ENCODE peak calls at places on chromosomes 7 and 10, in four cellular contexts. R is uterus, E is GM23248, G is mucosa of descending colon. M is an unnamed sample.
A peak's percentile ranks its signal among the peaks of the same experiment; 100 is the strongest.

GRCh38 chr7:140685407-140686087 is 11.0 kb upstream of the NDUFB2 start:
- DNase-seq in R (no peak), E (no peak), G (no peak), M (no peak)

GRCh38 chr7:141617280-141617679 is 66.1 kb downstream of the AGK start:
- DNase-seq in R (no peak), E (no peak), G (no peak), M (no peak)

GRCh38 chr10:9613338-9613737 is 1404.3 kb upstream of the CELF2 start:
- DNase-seq in R (no peak), E (peak; percentile 30), G (no peak), M (no peak)

GRCh38 chr10:132612571-132613504 is 75.3 kb downstream of the INPP5A start:
- DNase-seq in R (no peak), E (no peak), G (peak; percentile 37), M (no peak)

GRCh38 chr7:105198223-105198622 is 184.2 kb downstream of the KMT2E start:
- DNase-seq in R (no peak), E (peak; percentile 91), G (no peak), M (no peak)

GRCh38 chr7:69564454-69565417 is 33.5 kb upstream of the AUTS2 start:
- DNase-seq in R (peak; percentile 19), E (peak; percentile 38), G (no peak), M (no peak)

GRCh38 chr7:13628231-13629001 is 361.1 kb downstream of the ETV1 start:
- DNase-seq in R (no peak), E (peak; percentile 52), G (no peak), M (no peak)

GRCh38 chr10:125035136-125035535 is 93.2 kb downstream of the ZRANB1 start:
- DNase-seq in R (no peak), E (peak; percentile 84), G (no peak), M (no peak)

GRCh38 chr7:75762350-75762917 is 9.6 kb downstream of the CCL26 start:
- DNase-seq in R (no peak), E (peak; percentile 88), G (no peak), M (no peak)

GRCh38 chr10:7338469-7338868 is 72.4 kb downstream of the SFMBT2 start:
- DNase-seq in R (no peak), E (no peak), G (no peak), M (no peak)

GRCh38 chr10:86190291-86190690 is 176.3 kb downstream of the GRID1 start:
- DNase-seq in R (peak; percentile 1), E (no peak), G (no peak), M (no peak)

GRCh38 chr10:17075510-17075909 is 54.1 kb downstream of the CUBN start:
- DNase-seq in R (no peak), E (peak; percentile 96), G (no peak), M (no peak)

GRCh38 chr7:141974831-141975230 is 1.3 kb upstream of the TAS2R38 start:
- DNase-seq in R (no peak), E (peak; percentile 28), G (no peak), M (no peak)

GRCh38 chr7:134690614-134691504 is 44.2 kb downstream of the BPGM start:
- DNase-seq in R (no peak), E (peak; percentile 39), G (no peak), M (no peak)

GRCh38 chr10:52951819-52952218 is 179.2 kb upstream of the MBL2 start:
- DNase-seq in R (no peak), E (peak; percentile 42), G (no peak), M (no peak)

GRCh38 chr7:73900286-73900685 is 39.3 kb downstream of the TMEM270 start:
- DNase-seq in R (no peak), E (peak; percentile 51), G (no peak), M (peak; percentile 85)

GRCh38 chr7:25073451-25073850 is 51.6 kb downstream of the CYCS start:
- DNase-seq in R (no peak), E (peak; percentile 66), G (no peak), M (no peak)

GRCh38 chr10:96075977-96076376 is 32.6 kb downstream of the CCNJ start:
- DNase-seq in R (no peak), E (no peak), G (no peak), M (no peak)

GRCh38 chr7:119908948-119909347 is 364.0 kb upstream of the KCND2 start:
- DNase-seq in R (no peak), E (no peak), G (no peak), M (no peak)

GRCh38 chr7:9835204-9835603 is 1138.5 kb upstream of the PHF14 start:
- DNase-seq in R (no peak), E (no peak), G (no peak), M (no peak)

GRCh38 chr7:41045556-41046123 is 657.2 kb downstream of the INHBA start:
- DNase-seq in R (no peak), E (no peak), G (no peak), M (no peak)

GRCh38 chr10:130749911-130750310 is 561.6 kb downstream of the TCERG1L start:
- DNase-seq in R (no peak), E (no peak), G (no peak), M (peak; percentile 29)

GRCh38 chr7:158811461-158811860 is 17.8 kb downstream of the ESYT2 start:
- DNase-seq in R (no peak), E (peak; percentile 72), G (no peak), M (no peak)

GRCh38 chr10:132961864-132962622 is 19.7 kb upstream of the CFAP46 start:
- DNase-seq in R (peak; percentile 51), E (peak; percentile 91), G (peak; percentile 76), M (peak; percentile 57)

GRCh38 chr10:121722665-121723064 is 124.4 kb upstream of the FGFR2 start:
- DNase-seq in R (no peak), E (peak; percentile 57), G (no peak), M (no peak)
- H3K4me1 ChIP-seq in R (no peaks in the 10 kb centered on the region), E (no peaks in the 10 kb centered on the region), G (no peaks in the 10 kb centered on the region), M (no peaks in the 10 kb centered on the region)

GRCh38 chr7:129041142-129041928 is 13.6 kb downstream of the TNPO3 start:
- DNase-seq in R (no peak), E (peak; percentile 5), G (no peak), M (no peak)
- H3K4me1 ChIP-seq in R (no peaks in the 10 kb centered on the region), E (peaks cover 17% of the 10 kb centered on the region), G (no peaks in the 10 kb centered on the region), M (no peaks in the 10 kb centered on the region)

DNA sequence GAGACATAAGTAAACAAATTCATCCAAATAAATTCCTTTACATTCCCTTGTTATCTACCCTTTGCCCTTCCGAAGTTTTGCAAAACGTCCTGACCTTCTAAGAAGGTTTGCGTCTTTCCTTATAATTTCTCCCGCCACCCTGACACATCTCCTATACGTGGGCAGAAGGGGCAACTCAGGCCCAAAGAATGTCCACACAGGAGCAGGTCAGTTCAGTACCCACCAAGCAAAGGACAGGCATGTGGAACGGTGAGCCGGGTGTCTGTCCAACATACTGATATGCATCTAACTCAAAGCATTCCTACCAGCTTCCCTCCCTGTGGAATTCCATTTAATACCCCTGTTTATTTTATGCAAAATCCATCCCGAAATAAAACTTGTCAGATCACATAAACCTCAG is 85.2 kb downstream of the GPR26 start:
- DNase-seq in R (no peak), E (no peak), G (no peak), M (no peak)
- H3K4me1 ChIP-seq in R (no peaks in the 10 kb centered on the region), E (no peaks in the 10 kb centered on the region), G (no peaks in the 10 kb centered on the region), M (no peaks in the 10 kb centered on the region)

GRCh38 chr10:34575882-34576281 is 239.2 kb downstream of the PARD3 start:
- DNase-seq in R (no peak), E (peak; percentile 64), G (no peak), M (no peak)

GRCh38 chr10:34576789-34577188 is 238.3 kb downstream of the PARD3 start:
- DNase-seq in R (no peak), E (no peak), G (no peak), M (no peak)

GRCh38 chr10:34580214-34580613 is 234.9 kb downstream of the PARD3 start:
- DNase-seq in R (no peak), E (no peak), G (no peak), M (no peak)

GRCh38 chr10:34580643-34581042 is 234.5 kb downstream of the PARD3 start:
- DNase-seq in R (no peak), E (peak; percentile 56), G (no peak), M (no peak)

DNA sequence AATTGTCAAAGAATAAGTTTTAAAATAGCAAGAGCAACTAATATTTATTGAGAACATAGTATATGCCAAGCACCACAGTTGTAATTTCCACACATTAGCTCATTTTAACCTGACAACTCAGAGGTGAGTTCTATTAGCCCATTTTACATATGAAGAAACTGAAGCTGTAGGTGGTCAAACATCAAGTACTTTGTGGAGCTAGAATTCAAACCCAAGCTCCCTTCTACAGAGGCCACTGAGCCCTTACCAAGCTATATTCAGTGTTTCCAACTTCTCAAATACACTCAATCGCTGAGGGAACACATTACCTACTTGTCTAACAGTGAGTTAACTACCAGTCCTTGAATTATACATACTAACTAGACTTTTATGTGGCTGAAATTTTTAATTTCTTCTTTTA is 236.6 kb downstream of the PARD3 start:
- DNase-seq in R (no peak), E (no peak), G (no peak), M (no peak)
- H3K4me1 ChIP-seq in R (no peaks in the 10 kb centered on the region), E (peaks cover 42% of the 10 kb centered on the region), G (peaks cover 6% of the 10 kb centered on the region), M (peaks cover 5% of the 10 kb centered on the region)

GRCh38 chr10:46308113-46308415 is 21.3 kb downstream of the ANTXRL start:
- DNase-seq in R (no peak), E (no peak), G (peak; percentile 25), M (peak; percentile 47)
- H3K4me1 ChIP-seq in R (no peaks in the 10 kb centered on the region), E (peaks cover 2% of the 10 kb centered on the region), G (no peaks in the 10 kb centered on the region), M (no peaks in the 10 kb centered on the region)

DNA sequence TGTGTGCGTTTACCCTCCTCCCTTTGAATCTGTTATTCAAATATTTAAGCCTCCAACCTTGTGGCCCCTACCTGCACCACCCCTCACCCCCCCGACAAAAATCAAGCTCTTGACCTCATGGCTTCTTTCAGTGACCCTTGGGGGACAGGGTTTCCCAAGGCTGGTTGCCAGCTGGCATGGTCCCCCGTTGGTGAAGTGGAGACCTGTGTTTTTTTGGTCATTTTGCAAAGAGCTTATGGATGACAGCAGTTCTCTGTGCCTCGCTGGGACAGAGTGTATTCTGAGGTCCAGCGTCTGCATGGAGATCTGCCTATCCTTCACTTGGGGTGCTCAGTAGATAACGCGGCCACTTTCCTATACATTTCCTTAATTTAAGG is 111.0 kb downstream of the TCF7L2 start:
- DNase-seq in R (no peak), E (no peak), G (no peak), M (no peak)
- H3K4me1 ChIP-seq in R (peaks cover 37% of the 10 kb centered on the region), E (peaks cover 61% of the 10 kb centered on the region), G (peaks cover 35% of the 10 kb centered on the region), M (peaks cover 98% of the 10 kb centered on the region)